ENCODE peak calls at places on chromosomes 1 and 21, in nine cellular contexts. X is cardiac fibroblast, G is GM19239, Q is IMR-90, V is AG08396, N is nephron progenitor cell, A is NCI-H774, M is COLO829, W is NCI-H2081. K is an unnamed sample.

GRCh38 chr1:1917995-1918900 is 831 bp downstream of the TMEM52 start:
- DNase-seq in X (no peak), G (no peak), Q (no peak), V (no peak), N (no peak), A (no peak), M (no peak), W (no peak), K (no peak)

GRCh38 chr1:53366901-53367502 is 39.1 kb upstream of the LRP8 start:
- DNase-seq in X (no peak), G (no peak), Q (no peak), V (no peak), N (no peak), A (no peak), M (no peak), W (no peak), K (no peak)

GRCh38 chr1:56533197-56533596 is 46.2 kb downstream of the PLPP3 start:
- DNase-seq in X (no peak), G (no peak), Q (no peak), V (no peak), N (no peak), A (no peak), M (no peak), W (no peak), K (no peak)

GRCh38 chr1:12615166-12615915 is 2.7 kb downstream of the DHRS3 start:
- DNase-seq in X (no peak), G (no peak), Q (peak), V (no peak), N (no peak), A (no peak), M (no peak), W (no peak), K (no peak)

GRCh38 chr1:59520194-59520593 is 223.3 kb downstream of the FGGY start:
- DNase-seq in X (peak), G (no peak), Q (peak), V (peak), N (no peak), A (no peak), M (no peak), W (no peak), K (no peak)

GRCh38 chr1:201883786-201884185 is 4.9 kb upstream of the SHISA4 start:
- DNase-seq in X (peak), G (no peak), Q (peak), V (peak), N (no peak), A (no peak), M (no peak), W (no peak), K (no peak)

GRCh38 chr1:25163986-25164385 is 68.3 kb downstream of the SYF2 start:
- DNase-seq in X (no peak), G (no peak), Q (no peak), V (no peak), N (no peak), A (no peak), M (no peak), W (no peak), K (no peak)

GRCh38 chr1:24108334-24109165 is 3.4 kb downstream of the MYOM3 start:
- DNase-seq in X (peak), G (no peak), Q (peak), V (peak), N (no peak), A (no peak), M (peak), W (no peak), K (no peak)

GRCh38 chr1:161718559-161719324 is 2.6 kb upstream of the FCRLB start:
- DNase-seq in X (no peak), G (no peak), Q (no peak), V (no peak), N (no peak), A (no peak), M (no peak), W (no peak), K (no peak)

GRCh38 chr1:115296981-115297380 is 41.1 kb downstream of the NGF start:
- DNase-seq in X (no peak), G (peak), Q (peak), V (no peak), N (no peak), A (no peak), M (no peak), W (no peak), K (peak)

GRCh38 chr1:6998267-6998666 is 213.0 kb downstream of the CAMTA1 start:
- DNase-seq in X (no peak), G (no peak), Q (no peak), V (no peak), N (no peak), A (no peak), M (no peak), W (no peak), K (no peak)

GRCh38 chr1:94255476-94255875 is 18.1 kb upstream of the ARHGAP29 start:
- DNase-seq in X (peak), G (no peak), Q (peak), V (no peak), N (no peak), A (no peak), M (no peak), W (no peak), K (no peak)

GRCh38 chr1:20153000-20153418 is 13.9 kb downstream of the PLA2G2F start:
- DNase-seq in X (no peak), G (no peak), Q (no peak), V (no peak), N (peak), A (no peak), M (no peak), W (no peak), K (no peak)

GRCh38 chr1:40315795-40316594 is 1.1 kb downstream of the COL9A2 start:
- DNase-seq in X (no peak), G (no peak), Q (no peak), V (peak), N (peak), A (no peak), M (peak), W (peak), K (no peak)

GRCh38 chr21:27418338-27418737 is 451.4 kb upstream of the ADAMTS5 start:
- DNase-seq in X (no peak), G (no peak), Q (no peak), V (no peak), N (no peak), A (no peak), M (no peak), W (no peak), K (no peak)

GRCh38 chr1:90132306-90132705 is 137.4 kb downstream of the ZNF326 start:
- DNase-seq in X (no peak), G (no peak), Q (no peak), V (no peak), N (no peak), A (no peak), M (no peak), W (peak), K (no peak)

GRCh38 chr1:7679159-7679872 is 91.8 kb upstream of the VAMP3 start:
- DNase-seq in X (no peak), G (no peak), Q (no peak), V (no peak), N (no peak), A (no peak), M (no peak), W (no peak), K (no peak)

GRCh38 chr1:230382060-230382491 is 44.1 kb downstream of the PGBD5 start:
- DNase-seq in X (peak), G (no peak), Q (no peak), V (no peak), N (no peak), A (no peak), M (no peak), W (no peak), K (no peak)

GRCh38 chr1:25099343-25099951 is 132.9 kb downstream of the SYF2 start:
- DNase-seq in X (no peak), G (no peak), Q (no peak), V (no peak), N (peak), A (no peak), M (no peak), W (peak), K (no peak)

GRCh38 chr1:223512016-223512415 is 118.8 kb downstream of the CCDC185 start:
- DNase-seq in X (no peak), G (no peak), Q (no peak), V (no peak), N (no peak), A (no peak), M (no peak), W (no peak), K (no peak)

GRCh38 chr1:14095001-14095400 is 395.0 kb downstream of the PRDM2 start:
- DNase-seq in X (no peak), G (no peak), Q (no peak), V (no peak), N (no peak), A (peak), M (peak), W (peak), K (no peak)

GRCh38 chr1:221308534-221309511 is 429.6 kb downstream of the HLX start:
- DNase-seq in X (no peak), G (no peak), Q (no peak), V (no peak), N (no peak), A (no peak), M (no peak), W (no peak), K (no peak)

GRCh38 chr1:107683198-107683657 is 281.8 kb downstream of the VAV3 start:
- DNase-seq in X (no peak), G (no peak), Q (no peak), V (no peak), N (no peak), A (no peak), M (no peak), W (peak), K (no peak)

GRCh38 chr21:45455321-45456013 is 50.5 kb downstream of the COL18A1 start:
- DNase-seq in X (peak), G (no peak), Q (peak), V (peak), N (no peak), A (no peak), M (no peak), W (no peak), K (no peak)

GRCh38 chr1:156584813-156585212 is 5.3 kb downstream of the TTC24 start:
- DNase-seq in X (no peak), G (no peak), Q (no peak), V (no peak), N (no peak), A (no peak), M (no peak), W (peak), K (no peak)

GRCh38 chr21:38760017-38760761 is 45.5 kb upstream of the ETS2 start:
- DNase-seq in X (no peak), G (no peak), Q (peak), V (no peak), N (no peak), A (no peak), M (no peak), W (no peak), K (no peak)

GRCh38 chr1:10444248-10444647 is 5.6 kb upstream of the CORT start:
- DNase-seq in X (no peak), G (no peak), Q (no peak), V (no peak), N (no peak), A (no peak), M (no peak), W (no peak), K (no peak)

GRCh38 chr1:107433635-107434378 is 293.0 kb downstream of the NTNG1 start:
- DNase-seq in X (no peak), G (no peak), Q (no peak), V (no peak), N (no peak), A (no peak), M (no peak), W (no peak), K (no peak)

GRCh38 chr1:219676012-219676770 is 63.3 kb upstream of the ZC3H11B start:
- DNase-seq in X (peak), G (no peak), Q (peak), V (no peak), N (no peak), A (no peak), M (no peak), W (no peak), K (no peak)

GRCh38 chr21:19874521-19874920 is 1123.7 kb upstream of the NCAM2 start:
- DNase-seq in X (no peak), G (no peak), Q (no peak), V (no peak), N (no peak), A (no peak), M (no peak), W (no peak), K (no peak)

GRCh38 chr1:189619682-189620332 is 857.9 kb downstream of the BRINP3 start:
- DNase-seq in X (peak), G (no peak), Q (peak), V (peak), N (no peak), A (no peak), M (peak), W (peak), K (no peak)

GRCh38 chr1:22289251-22289995 is 146.5 kb upstream of the WNT4 start:
- DNase-seq in X (no peak), G (no peak), Q (no peak), V (no peak), N (no peak), A (no peak), M (no peak), W (no peak), K (no peak)

K was measured in GM12878.